ENCODE peak calls at places on chromosomes 2 and 18, in seven cellular contexts. L, S, N, E, C, X and J are unnamed samples.

GRCh38 chr2:65103013-65103720 is 26.7 kb downstream of the RAB1A start:
- DNase-seq in L (no peak), S (no peak), N (no peak), E (no peak), C (no peak), X (no peak), J (no peak)

GRCh38 chr2:41967426-41968181 is 80.2 kb upstream of the PKDCC start:
- DNase-seq in L (no peak), S (no peak), N (no peak), E (no peak), C (no peak), X (no peak), J (peak; percentile 62)

GRCh38 chr18:7921938-7922587 is 354.9 kb downstream of the PTPRM start:
- DNase-seq in L (no peak), S (no peak), N (no peak), E (peak; percentile 90), C (no peak), X (no peak), J (peak; percentile 50)

GRCh38 chr18:59994357-59994756 is 94.6 kb downstream of the PMAIP1 start:
- DNase-seq in L (peak; percentile 21), S (no peak), N (no peak), E (no peak), C (no peak), X (peak; percentile 56), J (no peak)

GRCh38 chr18:43869451-43870008 is 592.2 kb upstream of the SYT4 start:
- DNase-seq in L (no peak), S (no peak), N (no peak), E (no peak), C (no peak), X (no peak), J (peak; percentile 91)

GRCh38 chr2:101912545-101912944 is 79.2 kb upstream of the IL1R2 start:
- DNase-seq in L (no peak), S (no peak), N (no peak), E (no peak), C (no peak), X (peak; percentile 63), J (no peak)

GRCh38 chr2:85148190-85148589 is 15.0 kb downstream of the TCF7L1 start:
- DNase-seq in L (no peak), S (no peak), N (no peak), E (no peak), C (no peak), X (no peak), J (peak; percentile 47)

GRCh38 chr2:8653485-8653884 is 28.4 kb upstream of the ID2 start:
- DNase-seq in L (peak; percentile 33), S (no peak), N (no peak), E (no peak), C (no peak), X (no peak), J (no peak)

GRCh38 chr2:160039166-160039903 is 23.1 kb downstream of the PLA2R1 start:
- DNase-seq in L (no peak), S (no peak), N (no peak), E (peak; percentile 26), C (no peak), X (no peak), J (peak; percentile 42)

GRCh38 chr18:79626905-79627749 is 52.5 kb upstream of the CTDP1 start:
- DNase-seq in L (no peak), S (no peak), N (no peak), E (no peak), C (peak; percentile 21), X (no peak), J (no peak)

DNA sequence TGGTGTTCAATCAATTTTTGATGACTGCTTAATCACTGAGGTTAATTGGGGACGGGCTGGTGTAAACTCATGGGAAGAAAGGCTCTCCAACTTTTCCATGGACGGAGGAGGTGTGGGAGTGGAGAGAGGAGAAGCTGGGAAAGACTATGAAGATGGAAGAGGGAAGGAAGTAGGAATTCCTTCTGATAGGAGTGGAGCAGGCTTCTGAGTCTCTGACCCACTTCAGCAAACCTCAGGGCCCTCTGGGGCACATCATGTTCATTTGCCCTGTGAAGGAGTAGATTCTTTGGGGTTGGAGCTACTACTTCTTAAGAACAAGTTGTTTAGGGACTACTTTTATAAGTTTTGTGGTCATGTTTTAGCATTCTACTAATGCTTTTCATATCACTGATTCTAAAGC is 87.0 kb upstream of the MAP4K3 start:
- DNase-seq in L (no peak), S (no peak), N (no peak), E (no peak), C (no peak), X (no peak), J (peak; percentile 49)
- H3K4me3 ChIP-seq in L (no peak overlapping the region), S (no peak overlapping the region), N (no peak overlapping the region), E (no peak overlapping the region), C (no peak overlapping the region), X (no peak overlapping the region), J (no peak overlapping the region)

GRCh38 chr2:20012032-20012281 is 511 bp downstream of the MATN3 start:
- DNase-seq in L (no peak), S (no peak), N (no peak), E (no peak), C (no peak), X (no peak), J (no peak)
- H3K4me3 ChIP-seq in L (no peak overlapping the region), S (peak overlapping the region; percentile 45), N (peak overlapping the region; percentile 53), E (peak overlapping the region; percentile 52), C (peak overlapping the region; percentile 63), X (no peak overlapping the region), J (peak overlapping the region; percentile 61)

GRCh38 chr2:12169721-12170120 is 423.3 kb downstream of the LPIN1 start:
- DNase-seq in L (no peak), S (no peak), N (peak; percentile 77), E (peak; percentile 12), C (peak; percentile 64), X (no peak), J (peak; percentile 78)

GRCh38 chr2:12170151-12170550 is 423.7 kb downstream of the LPIN1 start:
- DNase-seq in L (no peak), S (no peak), N (no peak), E (no peak), C (no peak), X (no peak), J (no peak)

GRCh38 chr2:12167525-12168317 is 421.3 kb downstream of the LPIN1 start:
- DNase-seq in L (peak; percentile 29), S (no peak), N (peak; percentile 26), E (no peak), C (peak; percentile 34), X (peak; percentile 11), J (no peak)

GRCh38 chr2:12168354-12169059 is 422.1 kb downstream of the LPIN1 start:
- DNase-seq in L (no peak), S (no peak), N (no peak), E (no peak), C (no peak), X (no peak), J (no peak)

DNA sequence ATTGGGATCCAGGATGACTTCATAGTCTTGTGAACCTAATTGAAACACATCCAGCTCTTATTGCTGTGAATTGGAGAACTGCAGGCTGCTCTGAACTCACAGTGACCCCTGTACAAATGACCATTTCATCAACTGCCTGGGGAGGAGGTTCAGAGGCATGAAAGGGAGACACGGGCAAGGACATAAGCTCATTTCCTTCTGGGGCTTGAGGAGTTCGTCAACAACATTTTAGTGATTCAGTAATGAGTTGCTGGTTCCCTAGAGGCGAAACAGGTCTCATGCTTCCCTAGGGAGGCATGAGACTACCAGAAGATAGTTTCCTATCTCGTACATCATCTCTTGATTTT is 422.6 kb downstream of the LPIN1 start:
- DNase-seq in L (no peak), S (no peak), N (peak; percentile 50), E (peak; percentile 15), C (peak; percentile 31), X (peak; percentile 23), J (peak; percentile 85)
- H3K4me3 ChIP-seq in L (no peak overlapping the region), S (no peak overlapping the region), N (no peak overlapping the region), E (no peak overlapping the region), C (no peak overlapping the region), X (no peak overlapping the region), J (no peak overlapping the region)

DNA sequence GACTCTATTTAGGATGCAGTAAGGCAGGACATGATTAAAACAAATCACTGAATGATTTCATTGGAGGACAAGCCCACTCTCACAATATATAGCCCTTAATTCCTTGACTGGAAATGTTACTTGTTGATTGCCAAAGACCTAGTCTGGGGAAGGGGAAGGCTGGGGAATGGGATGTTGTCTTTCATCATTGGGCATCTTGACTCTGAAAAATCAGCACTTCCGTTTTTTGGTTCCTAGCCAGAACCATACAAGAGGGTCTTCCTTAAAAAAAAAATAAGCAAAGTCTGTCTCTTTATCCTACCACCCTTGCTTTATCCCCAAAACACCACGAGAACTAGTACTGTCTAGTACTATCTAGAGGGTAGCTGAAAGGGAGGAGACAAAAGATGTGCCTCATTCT is 56.0 kb downstream of the NEMP2 start:
- DNase-seq in L (no peak), S (no peak), N (no peak), E (no peak), C (no peak), X (no peak), J (no peak)
- H3K4me3 ChIP-seq in L (no peak overlapping the region), S (no peak overlapping the region), N (no peak overlapping the region), E (no peak overlapping the region), C (no peak overlapping the region), X (no peak overlapping the region), J (no peak overlapping the region)

GRCh38 chr2:110116033-110116710 is 550 bp upstream of the MALL start:
- DNase-seq in L (no peak), S (no peak), N (peak; percentile 76), E (no peak), C (peak; percentile 66), X (no peak), J (peak; percentile 89)
- H3K4me3 ChIP-seq in L (no peak overlapping the region), S (no peak overlapping the region), N (peak overlapping the region; percentile 46), E (peak overlapping the region; percentile 83), C (peak overlapping the region; percentile 53), X (no peak overlapping the region), J (peak overlapping the region; percentile 69)

DNA sequence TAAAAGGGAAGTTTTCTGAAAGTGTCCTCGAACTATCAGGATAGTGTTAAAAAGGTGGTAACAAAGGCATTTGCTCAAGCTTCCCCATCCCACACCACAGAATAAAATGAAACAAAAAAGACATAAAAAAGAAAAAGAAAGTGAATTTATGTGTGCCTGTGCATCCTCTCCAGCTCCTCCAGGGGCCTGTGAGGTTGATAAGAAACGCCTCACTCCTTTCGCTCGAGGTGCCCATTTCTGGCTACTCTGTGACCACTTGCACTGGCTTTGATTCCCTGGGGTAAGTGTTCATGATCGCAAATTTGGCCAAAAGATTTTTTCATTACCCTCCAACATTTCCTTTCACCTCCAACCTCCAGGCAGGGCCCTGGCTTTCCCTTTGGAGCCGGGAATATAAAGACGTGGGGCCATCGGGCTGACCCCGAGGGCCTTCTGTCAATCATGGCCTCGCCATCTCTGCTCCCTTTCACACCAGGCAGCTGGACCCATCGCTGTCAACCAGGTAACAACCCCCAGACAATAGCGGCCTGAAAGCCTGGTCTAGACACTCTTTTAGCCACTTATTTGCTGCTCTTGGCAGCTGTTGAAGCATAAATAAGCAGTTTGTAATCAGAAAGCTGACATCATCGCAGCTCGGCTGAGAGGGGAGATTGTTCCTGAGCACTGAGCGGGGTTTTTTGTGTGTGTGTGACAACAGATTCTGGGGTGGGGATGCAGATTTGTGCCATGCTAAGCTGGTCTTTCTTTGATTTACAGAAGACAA is 423.8 kb upstream of the POU3F3 start:
- DNase-seq in L (no peak), S (no peak), N (no peak), E (no peak), C (no peak), X (no peak), J (no peak)
- H3K4me3 ChIP-seq in L (no peak overlapping the region), S (no peak overlapping the region), N (no peak overlapping the region), E (no peak overlapping the region), C (no peak overlapping the region), X (no peak overlapping the region), J (no peak overlapping the region)